ENCODE peak calls at places on chromosome 10, in six cellular contexts. L is sigmoid colon, Z is cardiac muscle cell, K is astrocyte, A is stomach, R is lower lobe of right lung. O is an unnamed sample.

GRCh38 chr10:123645016-123645415 is 21.1 kb upstream of the GPR26 start:
- DNase-seq in L (no peak), Z (no peak), K (no peak), A (peak; percentile 1), R (no peak), O (no peak)

GRCh38 chr10:124061030-124061429 is 32.4 kb downstream of the CHST15 start:
- DNase-seq in L (no peak), Z (no peak), K (no peak), A (no peak), R (no peak), O (no peak)

GRCh38 chr10:117653170-117653515 is 110.6 kb downstream of the EMX2 start:
- DNase-seq in L (no peak), Z (peak; percentile 84), K (peak; percentile 93), A (no peak), R (no peak), O (no peak)

GRCh38 chr10:22570733-22571430 is 143.5 kb downstream of the PIP4K2A start:
- DNase-seq in L (no peak), Z (no peak), K (no peak), A (no peak), R (no peak), O (no peak)

GRCh38 chr10:112765717-112766235 is 184.3 kb upstream of the TCF7L2 start:
- DNase-seq in L (no peak), Z (no peak), K (no peak), A (no peak), R (no peak), O (no peak)

GRCh38 chr10:36534471-36535002 is 590.9 kb upstream of the ANKRD30A start:
- DNase-seq in L (no peak), Z (peak; percentile 61), K (peak; percentile 78), A (no peak), R (no peak), O (no peak)

GRCh38 chr10:12322583-12323131 is 26.7 kb upstream of the CAMK1D start:
- DNase-seq in L (no peak), Z (no peak), K (no peak), A (no peak), R (no peak), O (no peak)

GRCh38 chr10:43216931-43217562 is 49.8 kb downstream of the RASGEF1A start:
- DNase-seq in L (no peak), Z (no peak), K (no peak), A (no peak), R (peak; percentile 28), O (no peak)

GRCh38 chr10:99658622-99659030 is 683 bp upstream of the ENTPD7 start:
- DNase-seq in L (no peak), Z (peak; percentile 50), K (peak; percentile 61), A (peak; percentile 74), R (peak; percentile 84), O (peak; percentile 27)

GRCh38 chr10:70596110-70596798 is 6.3 kb downstream of the PRF1 start:
- DNase-seq in L (no peak), Z (no peak), K (no peak), A (no peak), R (no peak), O (no peak)

GRCh38 chr10:75250934-75251333 is 15.2 kb upstream of the COMTD1 start:
- DNase-seq in L (no peak), Z (no peak), K (no peak), A (no peak), R (no peak), O (no peak)

GRCh38 chr10:25933653-25934608 is at the start of gene MYO3A:
- DNase-seq in L (no peak), Z (peak; percentile 5), K (no peak), A (no peak), R (no peak), O (no peak)

GRCh38 chr10:113099431-113100298 is 149.6 kb downstream of the TCF7L2 start:
- DNase-seq in L (no peak), Z (peak; percentile 61), K (peak; percentile 39), A (no peak), R (peak; percentile 52), O (no peak)

GRCh38 chr10:128751284-128751683 is 625.1 kb upstream of the MKI67 start:
- DNase-seq in L (no peak), Z (peak; percentile 67), K (peak; percentile 21), A (no peak), R (no peak), O (no peak)

GRCh38 chr10:49550563-49550962 is 11.6 kb upstream of the ERCC6 start:
- DNase-seq in L (no peak), Z (peak; percentile 58), K (peak; percentile 89), A (no peak), R (no peak), O (no peak)

GRCh38 chr10:82660983-82661382 is 786.0 kb downstream of the NRG3 start:
- DNase-seq in L (no peak), Z (no peak), K (no peak), A (no peak), R (no peak), O (no peak)

GRCh38 chr10:12181065-12181775 is 14.5 kb downstream of the NUDT5 start:
- DNase-seq in L (no peak), Z (peak; percentile 53), K (peak; percentile 16), A (peak; percentile 35), R (peak; percentile 51), O (peak; percentile 8)

GRCh38 chr10:13592306-13592705 is 5.5 kb downstream of the PRPF18 start:
- DNase-seq in L (no peak), Z (no peak), K (no peak), A (no peak), R (no peak), O (no peak)

GRCh38 chr10:132879408-132880147 is 62.8 kb downstream of the CFAP46 start:
- DNase-seq in L (peak; percentile 57), Z (no peak), K (no peak), A (peak; percentile 24), R (no peak), O (no peak)

GRCh38 chr10:17673517-17674051 is 29.6 kb downstream of the STAM start:
- DNase-seq in L (no peak), Z (peak; percentile 80), K (peak; percentile 97), A (no peak), R (no peak), O (no peak)

GRCh38 chr10:27745719-27746363 is at the start of gene MKX:
- DNase-seq in L (peak; percentile 87), Z (peak; percentile 51), K (peak; percentile 27), A (peak; percentile 44), R (peak; percentile 66), O (no peak)

GRCh38 chr10:28678687-28679457 is 1.6 kb downstream of the BAMBI start:
- DNase-seq in L (no peak), Z (peak; percentile 51), K (peak; percentile 51), A (no peak), R (no peak), O (no peak)

GRCh38 chr10:3372284-3372683 is 199.7 kb upstream of the PITRM1 start:
- DNase-seq in L (no peak), Z (peak; percentile 69), K (peak; percentile 50), A (no peak), R (no peak), O (no peak)

GRCh38 chr10:123140164-123140982 is 4.6 kb downstream of the HMX3 start:
- DNase-seq in L (peak; percentile 58), Z (no peak), K (no peak), A (no peak), R (no peak), O (no peak)

GRCh38 chr10:89267056-89267455 is 15.5 kb upstream of the LIPA start:
- DNase-seq in L (no peak), Z (no peak), K (no peak), A (no peak), R (no peak), O (no peak)

GRCh38 chr10:61139230-61139928 is 195.4 kb upstream of the RHOBTB1 start:
- DNase-seq in L (no peak), Z (no peak), K (no peak), A (no peak), R (no peak), O (no peak)

GRCh38 chr10:89869180-89869579 is 167.8 kb downstream of the KIF20B start:
- DNase-seq in L (no peak), Z (peak; percentile 61), K (no peak), A (no peak), R (no peak), O (no peak)

GRCh38 chr10:79084972-79085597 is 16.3 kb downstream of the ZMIZ1 start:
- DNase-seq in L (no peak), Z (no peak), K (no peak), A (no peak), R (no peak), O (no peak)

GRCh38 chr10:79082035-79082373 is 13.2 kb downstream of the ZMIZ1 start:
- DNase-seq in L (no peak), Z (no peak), K (no peak), A (no peak), R (no peak), O (no peak)

GRCh38 chr10:79081353-79082034 is 12.7 kb downstream of the ZMIZ1 start:
- DNase-seq in L (no peak), Z (peak; percentile 69), K (peak; percentile 95), A (no peak), R (no peak), O (no peak)

GRCh38 chr10:79084012-79084971 is 15.5 kb downstream of the ZMIZ1 start:
- DNase-seq in L (peak; percentile 98), Z (peak; percentile 96), K (peak; percentile 74), A (peak; percentile 93), R (peak; percentile 96), O (peak; percentile 46)

GRCh38 chr10:79082631-79083581 is 14.1 kb downstream of the ZMIZ1 start:
- DNase-seq in L (no peak), Z (no peak), K (peak; percentile 72), A (no peak), R (no peak), O (no peak)
- H3K27ac ChIP-seq in L (peak overlapping the region; percentile 67), Z (peak overlapping the region; percentile 57), K (peak overlapping the region; percentile 97), A (peak overlapping the region; percentile 98), R (peak overlapping the region; percentile 80), O (peak overlapping the region; percentile 92)

DNA sequence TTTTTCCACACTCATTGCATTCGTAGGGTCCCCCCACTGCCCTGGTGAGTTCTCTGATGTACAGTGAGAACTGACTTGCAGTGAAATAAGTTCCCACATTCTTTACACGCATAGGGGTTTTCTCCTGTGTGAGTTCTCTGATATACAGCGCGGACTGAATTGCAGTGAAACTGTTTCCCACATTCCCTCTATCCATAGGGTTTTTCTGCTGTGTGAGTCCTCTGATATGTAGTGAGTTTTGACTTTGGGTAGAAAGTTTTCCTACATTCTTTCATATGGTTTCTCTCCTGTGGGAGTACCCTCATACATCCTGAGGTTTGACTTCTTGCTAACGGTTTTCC is 147.0 kb downstream of the GLRX3 start:
- DNase-seq in L (no peak), Z (no peak), K (no peak), A (no peak), R (no peak), O (no peak)
- H3K9me3 ChIP-seq in L (peaks cover 56% of the 10 kb centered on the region), Z (no peaks in the 10 kb centered on the region), K (peaks cover 39% of the 10 kb centered on the region), A (peaks cover 49% of the 10 kb centered on the region), R (peaks cover 85% of the 10 kb centered on the region), O (no peaks in the 10 kb centered on the region)

DNA sequence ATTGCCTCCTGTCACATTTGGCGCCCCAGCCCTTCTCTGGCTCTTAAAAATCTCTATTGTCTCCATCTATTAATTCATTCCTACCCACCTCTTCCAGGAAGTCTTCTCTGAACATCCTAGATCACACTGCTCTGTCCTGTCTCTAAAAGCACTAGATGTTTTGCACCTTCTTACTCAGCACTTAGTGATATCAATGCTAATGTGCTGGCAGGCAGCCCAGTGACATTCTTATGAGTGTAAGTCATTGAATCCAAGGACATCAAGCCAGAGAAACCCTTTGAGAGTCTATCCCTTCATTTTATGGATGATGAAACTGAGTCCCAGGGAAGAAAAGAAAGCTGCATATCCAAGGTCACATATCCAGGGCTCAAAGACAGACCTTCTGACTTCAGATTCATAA is 48.3 kb upstream of the PAX2 start:
- DNase-seq in L (no peak), Z (peak; percentile 79), K (peak; percentile 44), A (peak; percentile 60), R (no peak), O (no peak)
- H3K27me3 ChIP-seq in L (peaks cover 6% of the 10 kb centered on the region), Z (peaks cover 40% of the 10 kb centered on the region), K (peaks cover 33% of the 10 kb centered on the region), A (no peaks in the 10 kb centered on the region), R (peaks cover 31% of the 10 kb centered on the region), O (no peaks in the 10 kb centered on the region)

GRCh38 chr10:30000802-30001571 is 58.4 kb downstream of the JCAD start:
- DNase-seq in L (peak; percentile 93), Z (peak; percentile 97), K (peak; percentile 98), A (no peak), R (no peak), O (no peak)
- H3K27ac ChIP-seq in L (peak overlapping the region; percentile 75), Z (no peak overlapping the region), K (peak overlapping the region; percentile 71), A (peak overlapping the region; percentile 49), R (peak overlapping the region; percentile 67), O (peak overlapping the region; percentile 75)

O was measured in esophagus squamous epithelium.